ENCODE peak calls at places on chromosomes 12 and 14, in five cellular contexts. One of them, this sample, is unnamed.

GRCh38 chr14:57884175-57884574 is 18.3 kb upstream of the SLC35F4 start:
- DNase-seq in tibial nerve: no peak
- DNase-seq in tibial artery: no peak
- DNase-seq in A549: no peak
- DNase-seq in left lung: no peak
- DNase-seq in this sample: no peak

GRCh38 chr12:26022043-26022442 is 63.6 kb downstream of the RASSF8 start:
- DNase-seq in tibial nerve: no peak
- DNase-seq in tibial artery: no peak
- DNase-seq in A549: no peak
- DNase-seq in left lung: no peak
- DNase-seq in this sample: no peak

GRCh38 chr14:72389200-72389599 is 457.0 kb downstream of the RGS6 start:
- DNase-seq in tibial nerve: no peak
- DNase-seq in tibial artery: no peak
- DNase-seq in A549: no peak
- DNase-seq in left lung: no peak
- DNase-seq in this sample: no peak

GRCh38 chr12:66296171-66296683 is 6.1 kb upstream of the HELB start:
- DNase-seq in tibial nerve: no peak
- DNase-seq in tibial artery: no peak
- DNase-seq in A549: no peak
- DNase-seq in left lung: no peak
- DNase-seq in this sample: no peak

GRCh38 chr12:57810450-57810849 is 8.1 kb downstream of the AVIL start:
- DNase-seq in tibial nerve: no peak
- DNase-seq in tibial artery: no peak
- DNase-seq in A549: peak; percentile 60
- DNase-seq in left lung: no peak
- DNase-seq in this sample: no peak

GRCh38 chr12:64120568-64120967 is 101.5 kb downstream of the KICS2 start:
- DNase-seq in tibial nerve: no peak
- DNase-seq in tibial artery: no peak
- DNase-seq in A549: no peak
- DNase-seq in left lung: no peak
- DNase-seq in this sample: no peak

GRCh38 chr14:59585891-59586554 is 9.4 kb upstream of the CCDC175 start:
- DNase-seq in tibial nerve: no peak
- DNase-seq in tibial artery: no peak
- DNase-seq in A549: no peak
- DNase-seq in left lung: no peak
- DNase-seq in this sample: no peak

GRCh38 chr14:50347521-50347920 is 35.4 kb downstream of the DMAC2L start:
- DNase-seq in tibial nerve: no peak
- DNase-seq in tibial artery: no peak
- DNase-seq in A549: peak; percentile 42
- DNase-seq in left lung: no peak
- DNase-seq in this sample: no peak

GRCh38 chr14:94079891-94080605 is 954 bp downstream of the DDX24 start:
- DNase-seq in tibial nerve: no peak
- DNase-seq in tibial artery: no peak
- DNase-seq in A549: no peak
- DNase-seq in left lung: no peak
- DNase-seq in this sample: peak; percentile 16

GRCh38 chr12:57604454-57605307 is at the start of gene DTX3:
- DNase-seq in tibial nerve: no peak
- DNase-seq in tibial artery: peak; percentile 89
- DNase-seq in A549: no peak
- DNase-seq in left lung: no peak
- DNase-seq in this sample: peak; percentile 65

GRCh38 chr12:118237908-118238307 is 102.0 kb downstream of the PEBP1 start:
- DNase-seq in tibial nerve: no peak
- DNase-seq in tibial artery: no peak
- DNase-seq in A549: peak; percentile 10
- DNase-seq in left lung: no peak
- DNase-seq in this sample: no peak

DNA sequence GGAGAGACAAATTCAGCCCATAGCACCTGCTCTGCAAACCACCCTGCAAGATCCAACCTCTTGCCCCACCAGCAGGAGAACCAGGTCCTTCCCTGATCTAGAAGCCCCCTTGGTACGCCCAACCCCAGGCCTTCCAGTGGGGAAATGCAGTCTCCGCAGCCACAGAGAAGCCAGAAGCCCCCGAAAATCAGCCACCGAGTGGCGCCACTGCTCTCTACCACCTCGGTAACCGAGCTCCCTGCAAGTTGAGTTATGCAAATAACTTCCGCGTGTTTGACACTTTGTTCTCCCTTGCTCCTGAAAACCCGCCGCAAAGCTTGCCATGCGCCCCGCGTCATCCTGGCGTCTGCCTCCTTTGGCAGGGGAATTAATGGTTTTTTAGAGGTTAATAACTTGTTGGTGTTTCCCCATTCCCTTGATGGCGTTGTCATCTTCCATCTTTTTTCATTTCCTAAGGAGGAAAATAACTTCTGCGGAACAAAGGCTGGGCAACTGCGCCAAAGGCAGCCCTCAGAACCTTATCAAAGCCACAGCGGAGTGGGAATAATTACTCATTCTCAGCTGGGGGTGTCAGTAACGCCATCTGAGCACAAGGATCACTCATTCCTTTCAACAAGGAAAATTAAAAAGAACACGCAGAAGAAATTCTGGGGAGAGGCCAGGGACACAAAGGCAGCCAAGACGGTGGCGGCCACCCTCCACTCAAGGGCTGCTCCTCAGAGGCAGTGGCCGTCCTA is 60.4 kb downstream of the FZD10 start:
- DNase-seq in tibial nerve: no peak
- DNase-seq in tibial artery: no peak
- DNase-seq in A549: no peak
- DNase-seq in left lung: no peak
- DNase-seq in this sample: no peak
- TF ChIP-seq CTCF in tibial nerve: no peak
- TF ChIP-seq CTCF in tibial artery: no peak
- TF ChIP-seq CTCF in A549: no peak
- TF ChIP-seq CTCF in left lung: no peak
- TF ChIP-seq CTCF in this sample: no peak

DNA sequence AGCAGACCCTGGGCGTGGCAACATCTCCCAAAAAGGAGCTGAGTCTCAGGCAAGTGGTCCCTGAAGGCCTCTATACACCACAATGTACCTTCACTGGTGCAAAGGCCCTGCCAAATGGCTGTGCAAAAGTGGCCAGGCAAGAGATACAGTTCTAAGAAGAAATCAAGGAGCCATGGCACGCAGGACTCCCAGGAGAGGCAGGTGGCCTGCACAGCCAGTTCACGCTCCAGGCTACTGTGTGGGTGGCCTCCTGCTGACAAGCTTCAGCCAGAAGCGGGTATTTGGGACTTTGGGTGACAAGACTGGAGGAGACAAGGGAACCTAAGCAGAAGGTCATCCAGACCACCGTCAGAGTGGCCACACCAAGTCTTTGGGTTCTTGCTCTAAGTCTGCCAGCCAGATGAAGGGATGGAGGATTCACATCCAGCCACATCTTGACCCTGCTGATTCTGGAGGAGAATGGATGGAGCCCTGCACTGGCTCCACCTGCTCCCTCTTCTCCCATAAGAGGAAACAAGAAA is 20.5 kb upstream of the ZFP36L1 start:
- DNase-seq in tibial nerve: no peak
- DNase-seq in tibial artery: no peak
- DNase-seq in A549: no peak
- DNase-seq in left lung: no peak
- DNase-seq in this sample: no peak
- H3K4me1 ChIP-seq in tibial nerve: peaks cover 53% of the 10 kb centered on the region
- H3K4me1 ChIP-seq in tibial artery: peaks cover 37% of the 10 kb centered on the region
- H3K4me1 ChIP-seq in A549: peaks cover 43% of the 10 kb centered on the region
- H3K4me1 ChIP-seq in left lung: peaks cover 56% of the 10 kb centered on the region
- H3K4me1 ChIP-seq in this sample: peaks cover 44% of the 10 kb centered on the region

GRCh38 chr12:112382866-112383265 is 635 bp upstream of the HECTD4 start:
- DNase-seq in tibial nerve: no peak
- DNase-seq in tibial artery: no peak
- DNase-seq in A549: no peak
- DNase-seq in left lung: no peak
- DNase-seq in this sample: no peak

GRCh38 chr12:112381421-112381897 is 772 bp downstream of the HECTD4 start:
- DNase-seq in tibial nerve: no peak
- DNase-seq in tibial artery: peak; percentile 68
- DNase-seq in A549: no peak
- DNase-seq in left lung: peak; percentile 40
- DNase-seq in this sample: no peak

GRCh38 chr12:112380663-112381420 is 1.4 kb downstream of the HECTD4 start:
- DNase-seq in tibial nerve: no peak
- DNase-seq in tibial artery: no peak
- DNase-seq in A549: no peak
- DNase-seq in left lung: peak; percentile 32
- DNase-seq in this sample: no peak

GRCh38 chr12:112386726-112387125 is 4.5 kb upstream of the HECTD4 start:
- DNase-seq in tibial nerve: no peak
- DNase-seq in tibial artery: no peak
- DNase-seq in A549: no peak
- DNase-seq in left lung: no peak
- DNase-seq in this sample: no peak

DNA sequence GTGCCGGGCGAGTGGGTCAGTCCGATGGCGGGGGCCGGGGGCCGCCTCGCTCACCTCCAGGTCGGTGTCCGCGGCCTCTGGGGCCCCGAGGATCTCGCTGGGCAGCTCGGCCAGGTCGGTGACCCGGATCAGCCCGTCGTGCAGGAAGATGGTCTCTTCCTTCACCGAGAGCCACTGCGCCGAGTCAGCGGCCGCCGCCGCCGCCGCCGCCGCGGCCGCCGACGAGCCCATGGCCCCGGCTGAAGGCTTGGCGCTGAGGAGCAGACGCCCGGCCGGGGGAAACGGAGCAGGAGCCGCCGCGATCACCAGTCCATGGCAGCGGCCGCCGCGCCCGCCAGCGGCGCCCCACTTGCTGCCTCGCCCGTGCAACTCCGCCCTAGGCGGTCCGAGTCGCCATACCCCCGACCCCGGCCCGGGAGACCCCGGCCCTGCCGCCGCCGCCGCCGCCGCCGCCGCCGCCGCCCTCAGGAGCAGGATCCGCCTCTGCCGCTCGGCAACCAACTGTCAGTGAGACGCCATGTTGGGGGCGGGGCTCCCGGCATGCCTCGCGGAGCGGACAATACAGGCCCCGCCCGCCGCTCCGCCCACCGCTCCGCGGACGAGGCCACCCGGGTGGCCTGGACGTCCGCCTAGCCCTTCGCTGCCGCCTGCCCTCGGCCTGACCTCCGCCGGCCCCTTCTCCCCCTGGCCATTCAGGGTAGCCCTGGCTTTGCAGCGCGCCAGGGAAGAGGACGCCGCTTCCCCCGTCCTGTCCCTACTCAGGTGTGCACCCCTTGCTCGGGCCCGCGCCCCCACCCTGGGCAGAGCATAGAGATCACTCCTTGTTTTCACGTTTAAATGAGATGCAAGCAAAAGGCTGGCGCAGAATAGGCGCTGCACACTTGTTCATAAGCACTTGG is at the start of gene HECTD4:
- DNase-seq in tibial nerve: peak; percentile 94
- DNase-seq in tibial artery: peak; percentile 96
- DNase-seq in A549: peak; percentile 87
- DNase-seq in left lung: peak; percentile 96
- DNase-seq in this sample: peak; percentile 93
- TF ChIP-seq CTCF in tibial nerve: peak; percentile 30
- TF ChIP-seq CTCF in tibial artery: no peak
- TF ChIP-seq CTCF in A549: no peak
- TF ChIP-seq CTCF in left lung: no peak
- TF ChIP-seq CTCF in this sample: no peak

GRCh38 chr12:79438480-79439178 is 252.1 kb downstream of the PAWR start:
- DNase-seq in tibial nerve: no peak
- DNase-seq in tibial artery: no peak
- DNase-seq in A549: no peak
- DNase-seq in left lung: no peak
- DNase-seq in this sample: no peak
- H3K4me1 ChIP-seq in tibial nerve: no peaks in the 10 kb centered on the region
- H3K4me1 ChIP-seq in tibial artery: peaks cover 3% of the 10 kb centered on the region
- H3K4me1 ChIP-seq in A549: peaks cover 28% of the 10 kb centered on the region
- H3K4me1 ChIP-seq in left lung: no peaks in the 10 kb centered on the region
- H3K4me1 ChIP-seq in this sample: no peaks in the 10 kb centered on the region

GRCh38 chr14:106377432-106377831 is 851.0 kb downstream of the TMEM121 start:
- DNase-seq in tibial nerve: no peak
- DNase-seq in tibial artery: no peak
- DNase-seq in A549: no peak
- DNase-seq in left lung: no peak
- DNase-seq in this sample: no peak

GRCh38 chr14:106378191-106378590 is 851.8 kb downstream of the TMEM121 start:
- DNase-seq in tibial nerve: no peak
- DNase-seq in tibial artery: no peak
- DNase-seq in A549: no peak
- DNase-seq in left lung: no peak
- DNase-seq in this sample: peak; percentile 9

DNA sequence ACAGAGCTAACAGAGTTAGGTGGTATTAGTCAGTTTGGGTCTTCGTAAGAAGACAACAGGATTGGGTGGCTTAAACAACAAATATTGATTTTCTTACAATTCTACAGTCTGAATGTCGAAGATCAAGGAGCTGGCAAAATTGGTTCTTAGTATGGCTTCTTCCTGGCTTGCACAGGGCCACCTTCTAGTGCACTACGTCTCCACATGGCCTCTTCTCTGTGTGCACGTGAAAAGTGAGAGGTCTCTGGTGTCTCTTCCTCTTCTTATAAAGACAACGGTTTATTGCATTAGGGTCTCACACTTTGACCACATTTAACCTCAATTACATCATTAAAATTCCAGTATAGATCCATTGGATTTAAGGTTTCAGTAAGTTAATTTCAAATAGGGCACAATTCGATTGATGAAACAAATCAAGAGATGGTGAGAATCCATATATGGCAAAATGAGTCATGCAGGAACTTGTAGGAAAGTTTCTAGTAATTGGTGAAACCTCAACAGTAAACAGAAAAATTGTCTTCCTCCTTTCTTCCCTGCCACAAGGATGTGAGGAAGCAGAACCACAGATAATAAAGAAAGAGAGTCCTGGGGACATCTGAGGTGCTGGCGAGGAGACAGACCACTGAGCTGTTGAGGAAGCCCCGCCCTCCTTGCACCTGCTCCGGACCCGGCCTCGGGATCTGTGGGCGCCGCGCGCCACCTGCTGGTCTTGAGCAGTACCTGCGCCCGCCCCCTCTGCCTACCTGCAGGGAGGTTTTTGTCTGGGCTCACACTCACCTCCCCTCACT is 846.7 kb downstream of the TMEM121 start:
- DNase-seq in tibial nerve: no peak
- DNase-seq in tibial artery: no peak
- DNase-seq in A549: peak; percentile 51
- DNase-seq in left lung: peak; percentile 49
- DNase-seq in this sample: peak; percentile 81
- TF ChIP-seq CTCF in tibial nerve: no peak
- TF ChIP-seq CTCF in tibial artery: no peak
- TF ChIP-seq CTCF in A549: peak; percentile 35
- TF ChIP-seq CTCF in left lung: peak; percentile 46
- TF ChIP-seq CTCF in this sample: peak; percentile 93